ENCODE peak calls at places on chromosomes 16 and 17, in six cellular contexts. M, Y, Z, W, L and F are unnamed samples.

GRCh38 chr17:17017343-17018014 is 24.8 kb upstream of the MPRIP start:
- DNase-seq in Y (no peak), Z (no peak), M (no peak), W (no peak), L (no peak), F (no peak)

GRCh38 chr17:47087093-47087492 is 102.0 kb downstream of the CDC27 start:
- DNase-seq in L (no peak), W (no peak), M (no peak), Z (no peak), Y (no peak), F (no peak)

GRCh38 chr16:52545157-52545543 is 1.8 kb downstream of the TOX3 start:
- DNase-seq in L (peak; percentile 33), Z (no peak), W (no peak), Y (no peak), M (no peak), F (no peak)

GRCh38 chr16:87603684-87604571 is 1.6 kb downstream of the JPH3 start:
- DNase-seq in L (peak; percentile 16), M (no peak), Z (peak; percentile 11), W (no peak), Y (no peak), F (no peak)

GRCh38 chr17:19409509-19409908 is 1.5 kb upstream of the RNF112 start:
- DNase-seq in Z (no peak), W (no peak), Y (no peak), L (no peak), M (no peak), F (no peak)

GRCh38 chr16:81833751-81834150 is 54.7 kb downstream of the PLCG2 start:
- DNase-seq in Z (no peak), M (no peak), L (no peak), W (no peak), Y (no peak), F (no peak)

GRCh38 chr16:86480444-86480843 is 29.9 kb upstream of the FOXF1 start:
- DNase-seq in M (no peak), L (no peak), W (no peak), Y (no peak), Z (no peak), F (no peak)

GRCh38 chr16:71626018-71626857 is at the start of gene MARVELD3:
- DNase-seq in M (peak; percentile 95), Z (peak; percentile 54), L (peak; percentile 24), W (peak; percentile 89), Y (peak; percentile 12), F (no peak)

GRCh38 chr17:67639555-67639954 is 78.2 kb upstream of the NOL11 start:
- DNase-seq in W (no peak), Y (no peak), L (no peak), M (no peak), Z (no peak), F (no peak)

GRCh38 chr16:88390760-88391496 is 8.2 kb downstream of the ZNF469 start:
- DNase-seq in L (no peak), Y (no peak), Z (peak; percentile 64), W (no peak), M (no peak), F (no peak)

GRCh38 chr17:63153488-63153887 is 187.5 kb downstream of the TANC2 start:
- DNase-seq in Z (no peak), W (no peak), L (no peak), Y (no peak), M (no peak), F (no peak)

GRCh38 chr17:78759203-78759968 is 22.7 kb downstream of the CYTH1 start:
- DNase-seq in Z (peak; percentile 91), M (peak; percentile 81), L (no peak), W (no peak), Y (peak; percentile 85), F (peak; percentile 61)

GRCh38 chr17:78763561-78763960 is 18.5 kb downstream of the CYTH1 start:
- DNase-seq in M (no peak), W (no peak), L (no peak), Y (no peak), Z (no peak), F (no peak)

GRCh38 chr17:78762007-78762406 is 20.1 kb downstream of the CYTH1 start:
- DNase-seq in Y (no peak), W (no peak), L (no peak), M (no peak), Z (no peak), F (no peak)

GRCh38 chr17:78764871-78765270 is 17.2 kb downstream of the CYTH1 start:
- DNase-seq in Z (no peak), W (no peak), L (no peak), M (no peak), Y (no peak), F (no peak)

DNA sequence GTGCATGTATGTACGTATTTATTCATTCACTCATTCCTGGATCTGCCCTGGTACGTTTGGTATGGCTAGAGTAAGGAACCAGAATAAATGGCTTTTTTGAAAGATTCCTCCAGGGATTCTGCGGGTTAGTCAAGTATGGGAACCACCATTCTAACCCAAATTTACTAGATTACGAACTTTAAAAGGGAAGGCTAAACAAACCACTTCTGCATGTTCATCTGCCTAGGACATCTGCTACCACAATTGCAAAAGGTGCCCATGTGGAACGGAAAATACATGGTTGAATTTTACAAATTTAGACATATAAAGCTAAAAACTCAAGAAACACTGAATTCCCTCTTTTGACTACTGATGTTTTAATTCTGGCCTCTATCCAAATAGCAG is 22.1 kb downstream of the CYTH1 start:
- DNase-seq in M (no peak), Z (no peak), Y (no peak), W (no peak), L (no peak), F (no peak)
- H3K4me3 ChIP-seq in M (no peak overlapping the region), Z (no peak overlapping the region), Y (peak overlapping the region; percentile 23), W (no peak overlapping the region), L (no peak overlapping the region), F (no peak overlapping the region)

GRCh38 chr17:65459667-65460415 is 101.6 kb downstream of the AXIN2 start:
- DNase-seq in W (no peak), Z (no peak), M (no peak), Y (no peak), L (no peak), F (no peak)
- H3K4me1 ChIP-seq in W (no peaks in the 10 kb centered on the region), Z (peaks cover 3% of the 10 kb centered on the region), M (no peaks in the 10 kb centered on the region), Y (no peaks in the 10 kb centered on the region), L (peaks cover 30% of the 10 kb centered on the region), F (no peaks in the 10 kb centered on the region)

GRCh38 chr17:59366773-59367656 is 35.6 kb downstream of the YPEL2 start:
- DNase-seq in Z (no peak), L (peak; percentile 83), M (peak; percentile 94), W (peak; percentile 52), Y (no peak), F (peak; percentile 44)
- H3K4me3 ChIP-seq in Z (no peak overlapping the region), L (peak overlapping the region; percentile 3), M (no peak overlapping the region), W (no peak overlapping the region), Y (no peak overlapping the region), F (no peak overlapping the region)

GRCh38 chr17:81922566-81923301 is 4.8 kb upstream of the SIRT7 start:
- DNase-seq in W (no peak), Z (no peak), L (no peak), Y (no peak), M (no peak), F (no peak)
- H3K4me1 ChIP-seq in W (peaks cover 12% of the 10 kb centered on the region), Z (peaks cover 22% of the 10 kb centered on the region), L (peaks cover 28% of the 10 kb centered on the region), Y (peaks cover 29% of the 10 kb centered on the region), M (peaks cover 43% of the 10 kb centered on the region), F (peaks cover 10% of the 10 kb centered on the region)

GRCh38 chr17:48554412-48555090 is 9.6 kb upstream of the HOXB2 start:
- DNase-seq in Z (no peak), W (no peak), L (no peak), Y (no peak), M (no peak), F (no peak)
- H3K4me3 ChIP-seq in Z (peak overlapping the region; percentile 67), W (peak overlapping the region; percentile 33), L (peak overlapping the region; percentile 51), Y (no peak overlapping the region), M (peak overlapping the region; percentile 8), F (no peak overlapping the region)

GRCh38 chr17:57407287-57408063 is 151.2 kb downstream of the MSI2 start:
- DNase-seq in M (no peak), Z (no peak), W (no peak), Y (no peak), L (no peak), F (no peak)
- H3K4me1 ChIP-seq in M (peaks cover 20% of the 10 kb centered on the region), Z (peaks cover 13% of the 10 kb centered on the region), W (peaks cover 24% of the 10 kb centered on the region), Y (peaks cover 6% of the 10 kb centered on the region), L (peaks cover 49% of the 10 kb centered on the region), F (no peaks in the 10 kb centered on the region)

GRCh38 chr17:74953129-74953687 is 17.5 kb downstream of the OTOP3 start:
- DNase-seq in Z (no peak), M (no peak), Y (no peak), W (no peak), L (no peak), F (no peak)

GRCh38 chr17:74951065-74951464 is 15.4 kb downstream of the OTOP3 start:
- DNase-seq in Y (no peak), Z (no peak), L (no peak), W (no peak), M (no peak), F (no peak)

GRCh38 chr17:74954115-74954514 is 18.4 kb downstream of the OTOP3 start:
- DNase-seq in L (no peak), Z (no peak), W (no peak), Y (no peak), M (no peak), F (no peak)

GRCh38 chr17:74951680-74952421 is 16.2 kb downstream of the OTOP3 start:
- DNase-seq in Y (no peak), Z (no peak), M (no peak), W (no peak), L (no peak), F (no peak)

DNA sequence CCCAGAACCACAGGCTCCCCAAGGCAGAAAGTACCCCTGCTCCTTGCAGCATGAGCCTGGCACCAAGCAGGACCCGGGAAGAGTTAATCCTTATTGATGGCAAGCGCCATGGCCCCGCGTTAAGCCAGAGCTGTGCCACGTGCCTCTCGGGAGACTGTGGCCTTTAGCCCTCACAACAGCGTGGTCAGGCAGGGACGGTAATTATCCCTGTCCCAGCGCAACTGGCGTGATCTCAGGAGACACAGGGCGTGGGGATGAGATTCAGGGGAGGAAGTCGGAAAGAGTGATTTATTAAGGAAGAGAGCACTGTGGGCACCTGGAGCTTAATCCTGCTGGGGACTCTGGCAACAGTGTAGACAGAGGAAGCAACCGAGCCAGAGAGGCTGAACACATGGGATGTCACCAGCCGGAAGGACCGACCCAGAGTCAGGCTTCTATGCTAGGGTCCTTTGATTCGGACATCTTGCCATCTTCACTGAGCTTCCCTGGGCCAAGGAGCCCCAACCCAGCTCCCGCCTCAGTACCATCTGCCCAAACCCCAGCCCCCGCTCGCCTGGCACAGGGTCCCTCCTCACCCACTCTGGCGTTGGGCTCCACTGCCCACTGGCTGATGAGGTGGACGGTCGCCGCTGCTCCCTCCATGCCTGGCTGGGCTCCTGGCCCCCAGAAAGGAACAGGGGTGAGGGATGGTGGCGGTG is 16.9 kb downstream of the OTOP3 start:
- DNase-seq in W (no peak), M (no peak), L (no peak), Y (no peak), Z (no peak), F (no peak)
- H3K4me3 ChIP-seq in W (no peak overlapping the region), M (no peak overlapping the region), L (no peak overlapping the region), Y (no peak overlapping the region), Z (no peak overlapping the region), F (no peak overlapping the region)